ENCODE peak calls at places on chromosome 17, in four cellular contexts. One of them, this sample, is unnamed. For H3K4me1, the result is how much of the 10 kb centered on the place peaks cover.

GRCh38 chr17:63446218-63446980 is at the start of gene CYB561:
- DNase-seq in H1: no peak
- DNase-seq in GM12878: no peak
- DNase-seq in HCT116: peak
- DNase-seq in this sample: peak

GRCh38 chr17:76597156-76598003 is 11.7 kb upstream of the ST6GALNAC2 start:
- DNase-seq in H1: no peak
- DNase-seq in GM12878: peak
- DNase-seq in HCT116: no peak
- DNase-seq in this sample: no peak

GRCh38 chr17:44144966-44145739 is 3.4 kb downstream of the HROB start:
- DNase-seq in H1: no peak
- DNase-seq in GM12878: no peak
- DNase-seq in HCT116: no peak
- DNase-seq in this sample: no peak

GRCh38 chr17:2580641-2581040 is 12.8 kb upstream of the PAFAH1B1 start:
- DNase-seq in H1: no peak
- DNase-seq in GM12878: no peak
- DNase-seq in HCT116: no peak
- DNase-seq in this sample: no peak

GRCh38 chr17:69716571-69716970 is 302.1 kb downstream of the MAP2K6 start:
- DNase-seq in H1: no peak
- DNase-seq in GM12878: no peak
- DNase-seq in HCT116: no peak
- DNase-seq in this sample: no peak

GRCh38 chr17:7656958-7657715 is 6.4 kb downstream of the ATP1B2 start:
- DNase-seq in H1: peak
- DNase-seq in GM12878: no peak
- DNase-seq in HCT116: no peak
- DNase-seq in this sample: no peak

GRCh38 chr17:27947005-27947406 is 53.8 kb upstream of the LYRM9 start:
- DNase-seq in H1: no peak
- DNase-seq in GM12878: no peak
- DNase-seq in HCT116: no peak
- DNase-seq in this sample: no peak

GRCh38 chr17:28369684-28370034 is 448 bp downstream of the VTN start:
- DNase-seq in H1: no peak
- DNase-seq in GM12878: no peak
- DNase-seq in HCT116: no peak
- DNase-seq in this sample: no peak

GRCh38 chr17:6666077-6666521 is 14.5 kb downstream of the C17orf100 start:
- DNase-seq in H1: peak
- DNase-seq in GM12878: no peak
- DNase-seq in HCT116: peak
- DNase-seq in this sample: peak

GRCh38 chr17:8062435-8062806 is 23.6 kb downstream of the ALOX15B start:
- DNase-seq in H1: no peak
- DNase-seq in GM12878: no peak
- DNase-seq in HCT116: no peak
- DNase-seq in this sample: no peak

GRCh38 chr17:76382305-76382802 is 2.1 kb upstream of the SPHK1 start:
- DNase-seq in H1: peak
- DNase-seq in GM12878: no peak
- DNase-seq in HCT116: no peak
- DNase-seq in this sample: no peak

GRCh38 chr17:48202945-48203344 is 95.4 kb downstream of the SNX11 start:
- DNase-seq in H1: no peak
- DNase-seq in GM12878: no peak
- DNase-seq in HCT116: no peak
- DNase-seq in this sample: no peak

GRCh38 chr17:57697891-57698708 is 47.0 kb downstream of the CCDC182 start:
- DNase-seq in H1: peak
- DNase-seq in GM12878: no peak
- DNase-seq in HCT116: no peak
- DNase-seq in this sample: no peak

GRCh38 chr17:4998666-4999428 is 1.1 kb downstream of the KIF1C start:
- DNase-seq in H1: peak
- DNase-seq in GM12878: no peak
- DNase-seq in HCT116: no peak
- DNase-seq in this sample: peak

GRCh38 chr17:27868565-27868964 is 24.6 kb downstream of the LYRM9 start:
- DNase-seq in H1: no peak
- DNase-seq in GM12878: no peak
- DNase-seq in HCT116: no peak
- DNase-seq in this sample: no peak

GRCh38 chr17:67992541-67993152 is 3.6 kb downstream of the C17orf58 start:
- DNase-seq in H1: no peak
- DNase-seq in GM12878: no peak
- DNase-seq in HCT116: no peak
- DNase-seq in this sample: no peak

GRCh38 chr17:17109896-17110295 is 67.6 kb downstream of the MPRIP start:
- DNase-seq in H1: no peak
- DNase-seq in GM12878: no peak
- DNase-seq in HCT116: no peak
- DNase-seq in this sample: no peak

GRCh38 chr17:44112284-44113280 is 10.9 kb downstream of the HDAC5 start:
- DNase-seq in H1: no peak
- DNase-seq in GM12878: no peak
- DNase-seq in HCT116: no peak
- DNase-seq in this sample: peak

GRCh38 chr17:26809033-26809432 is 484.9 kb upstream of the WSB1 start:
- DNase-seq in H1: no peak
- DNase-seq in GM12878: peak
- DNase-seq in HCT116: peak
- DNase-seq in this sample: no peak

GRCh38 chr17:40290629-40291296 is 3.1 kb downstream of the CDC6 start:
- DNase-seq in H1: no peak
- DNase-seq in GM12878: no peak
- DNase-seq in HCT116: peak
- DNase-seq in this sample: peak

GRCh38 chr17:28878158-28878910 is 19.2 kb downstream of the FLOT2 start:
- DNase-seq in H1: no peak
- DNase-seq in GM12878: no peak
- DNase-seq in HCT116: no peak
- DNase-seq in this sample: no peak

GRCh38 chr17:48027322-48027981 is 10.1 kb downstream of the COPZ2 start:
- DNase-seq in H1: no peak
- DNase-seq in GM12878: no peak
- DNase-seq in HCT116: no peak
- DNase-seq in this sample: no peak

GRCh38 chr17:61621317-61621716 is 30.3 kb upstream of the NACA2 start:
- DNase-seq in H1: no peak
- DNase-seq in GM12878: no peak
- DNase-seq in HCT116: no peak
- DNase-seq in this sample: no peak

GRCh38 chr17:79294459-79295071 is 219.9 kb downstream of the ENGASE start:
- DNase-seq in H1: peak
- DNase-seq in GM12878: no peak
- DNase-seq in HCT116: no peak
- DNase-seq in this sample: peak

GRCh38 chr17:50842506-50843149 is 7.2 kb downstream of the WFIKKN2 start:
- DNase-seq in H1: no peak
- DNase-seq in GM12878: no peak
- DNase-seq in HCT116: no peak
- DNase-seq in this sample: no peak

GRCh38 chr17:59154335-59154720 is 658 bp downstream of the SKA2 start:
- DNase-seq in H1: peak
- DNase-seq in GM12878: no peak
- DNase-seq in HCT116: no peak
- DNase-seq in this sample: peak

GRCh38 chr17:39927928-39928867 is 666 bp downstream of the LRRC3C start:
- DNase-seq in H1: peak
- DNase-seq in GM12878: no peak
- DNase-seq in HCT116: no peak
- DNase-seq in this sample: peak

GRCh38 chr17:78383725-78384471 is 5.4 kb downstream of the PGS1 start:
- DNase-seq in H1: no peak
- DNase-seq in GM12878: peak
- DNase-seq in HCT116: no peak
- DNase-seq in this sample: no peak

GRCh38 chr17:76727745-76728456 is 1.3 kb downstream of the METTL23 start:
- DNase-seq in H1: no peak
- DNase-seq in GM12878: peak
- DNase-seq in HCT116: no peak
- DNase-seq in this sample: no peak

GRCh38 chr17:77566566-77566965 is 391.9 kb upstream of the TNRC6C start:
- DNase-seq in H1: no peak
- DNase-seq in GM12878: no peak
- DNase-seq in HCT116: no peak
- DNase-seq in this sample: no peak

GRCh38 chr17:77675816-77676799 is 282.4 kb upstream of the TNRC6C start:
- DNase-seq in H1: no peak
- DNase-seq in GM12878: no peak
- DNase-seq in HCT116: no peak
- DNase-seq in this sample: no peak

GRCh38 chr17:7408341-7408740 is 696 bp downstream of the NLGN2 start:
- DNase-seq in H1: no peak
- DNase-seq in GM12878: no peak
- DNase-seq in HCT116: no peak
- DNase-seq in this sample: no peak

GRCh38 chr17:5912927-5913565 is 157.1 kb upstream of the WSCD1 start:
- DNase-seq in H1: no peak
- DNase-seq in GM12878: no peak
- DNase-seq in HCT116: no peak
- DNase-seq in this sample: no peak

DNA sequence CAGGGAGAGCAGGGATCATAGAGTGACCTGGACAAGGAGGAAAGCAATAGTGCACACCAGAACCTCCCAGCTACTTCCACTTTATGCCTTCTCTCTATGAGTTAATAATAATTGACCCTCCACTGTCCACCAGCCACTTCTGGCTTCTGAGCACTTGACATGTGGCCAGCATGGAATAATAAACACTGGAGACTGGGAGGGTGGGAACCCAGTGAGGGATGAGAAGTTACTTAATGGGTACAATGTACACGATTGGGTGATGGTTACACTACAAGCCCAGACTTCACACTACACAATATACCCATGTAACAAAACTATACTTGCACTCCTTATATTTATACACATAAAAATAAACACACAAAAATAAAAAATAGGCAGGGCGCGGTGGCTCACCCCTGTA is 11.4 kb downstream of the CDC42EP4 start:
- DNase-seq in H1: no peak
- DNase-seq in GM12878: no peak
- DNase-seq in HCT116: no peak
- DNase-seq in this sample: no peak
- H3K4me1 ChIP-seq in H1: under half
- H3K4me1 ChIP-seq in GM12878: under half
- H3K4me1 ChIP-seq in HCT116: under half
- H3K4me1 ChIP-seq in this sample: under half

GRCh38 chr17:66935717-66936116 is 28.8 kb upstream of the CACNG4 start:
- DNase-seq in H1: no peak
- DNase-seq in GM12878: no peak
- DNase-seq in HCT116: no peak
- DNase-seq in this sample: no peak

GRCh38 chr17:66930933-66931332 is 33.6 kb upstream of the CACNG4 start:
- DNase-seq in H1: peak
- DNase-seq in GM12878: no peak
- DNase-seq in HCT116: peak
- DNase-seq in this sample: peak

GRCh38 chr17:66934040-66934439 is 30.5 kb upstream of the CACNG4 start:
- DNase-seq in H1: no peak
- DNase-seq in GM12878: no peak
- DNase-seq in HCT116: no peak
- DNase-seq in this sample: no peak

DNA sequence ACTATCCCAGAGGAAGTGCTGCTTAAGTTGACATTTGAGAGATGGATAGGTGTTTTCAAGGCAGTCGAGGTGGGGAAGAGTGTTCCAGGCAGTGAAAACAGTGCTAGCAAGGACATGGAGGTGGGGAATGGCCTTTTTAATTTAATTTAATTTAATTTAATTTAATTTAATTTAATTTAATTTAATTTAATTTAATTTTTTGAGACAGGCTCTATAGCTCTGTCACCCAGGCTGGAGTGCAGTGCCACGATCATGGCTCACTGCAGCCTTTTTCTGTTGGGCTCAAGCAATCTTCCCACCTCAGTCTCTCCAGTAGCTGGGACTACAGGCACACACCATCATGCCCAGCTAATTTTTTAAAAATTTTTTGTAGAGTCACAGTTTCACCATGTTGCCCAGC is 32.2 kb upstream of the CACNG4 start:
- DNase-seq in H1: no peak
- DNase-seq in GM12878: no peak
- DNase-seq in HCT116: no peak
- DNase-seq in this sample: no peak
- TF ChIP-seq EGR1 in H1: no peak
- TF ChIP-seq EGR1 in GM12878: no peak
- TF ChIP-seq EGR1 in HCT116: no peak
- TF ChIP-seq EGR1 in this sample: no peak

DNA sequence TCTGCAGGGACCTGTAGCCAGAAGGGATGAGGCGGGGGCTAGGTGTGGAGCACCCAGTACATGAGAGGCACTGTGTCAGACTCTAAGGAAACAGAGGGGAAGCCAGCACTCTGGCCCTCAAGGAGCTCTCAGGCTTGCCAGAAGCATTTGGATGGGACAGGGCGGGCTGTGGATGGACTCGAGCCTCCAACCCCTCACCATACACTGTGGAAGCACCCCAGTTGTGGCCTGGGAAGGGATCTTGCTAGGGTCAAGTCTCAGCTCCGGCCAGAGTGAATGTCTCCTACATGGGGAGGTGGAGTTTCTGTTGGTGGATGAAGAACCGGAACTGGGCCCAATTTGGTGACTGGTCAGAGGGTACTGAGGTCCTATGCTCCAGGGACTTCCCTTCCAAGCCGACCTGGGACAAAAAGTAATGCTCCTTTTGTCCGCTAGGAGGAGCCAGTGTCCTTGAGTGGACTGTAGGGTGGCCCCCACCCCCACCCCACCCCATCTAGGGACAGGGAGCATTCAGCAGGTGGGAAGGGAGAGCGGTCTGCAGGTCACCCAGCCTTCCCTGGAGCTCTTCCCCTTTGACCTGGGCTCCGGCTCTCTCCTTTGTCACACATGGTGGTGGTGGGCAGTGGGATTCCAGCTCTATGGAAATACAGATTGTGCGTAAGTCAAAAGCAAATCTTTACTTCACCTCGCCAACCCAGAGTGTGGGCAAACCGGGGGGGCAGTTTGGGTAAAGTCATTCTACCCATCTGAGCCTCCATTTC is 20.3 kb upstream of the PHB1 start:
- DNase-seq in H1: peak
- DNase-seq in GM12878: no peak
- DNase-seq in HCT116: peak
- DNase-seq in this sample: peak
- H3K4me1 ChIP-seq in H1: under half
- H3K4me1 ChIP-seq in GM12878: under half
- H3K4me1 ChIP-seq in HCT116: under half
- H3K4me1 ChIP-seq in this sample: under half

GRCh38 chr17:82458885-82459424 is 414 bp downstream of the NARF start:
- DNase-seq in H1: no peak
- DNase-seq in GM12878: no peak
- DNase-seq in HCT116: no peak
- DNase-seq in this sample: no peak
- TF ChIP-seq EGR1 in H1: no peak
- TF ChIP-seq EGR1 in GM12878: no peak
- TF ChIP-seq EGR1 in HCT116: no peak
- TF ChIP-seq EGR1 in this sample: no peak

GRCh38 chr17:55730808-55731207 is 8.1 kb upstream of the TMEM100 start:
- DNase-seq in H1: no peak
- DNase-seq in GM12878: no peak
- DNase-seq in HCT116: no peak
- DNase-seq in this sample: no peak
- H3K4me1 ChIP-seq in H1: under half
- H3K4me1 ChIP-seq in GM12878: under half
- H3K4me1 ChIP-seq in HCT116: under half
- H3K4me1 ChIP-seq in this sample: under half

This sample was measured in K562.